ENCODE peak calls at places on chromosome 19, in seven cellular contexts. I, S, Z, M, R, A and G are unnamed samples. For H3K4me1, the result is how much of the 10 kb centered on the place peaks cover.

GRCh38 chr19:55165952-55166529 is 372 bp downstream of the DNAAF3 start:
- DNase-seq in S (peak), Z (peak), R (peak), I (peak), A (peak), M (no peak), G (peak)

GRCh38 chr19:19602136-19602712 is 16.3 kb downstream of the PBX4 start:
- DNase-seq in Z (no peak), M (no peak), A (no peak), I (no peak), R (no peak), S (no peak), G (no peak)

GRCh38 chr19:17292301-17293074 is 10.7 kb downstream of the ABHD8 start:
- DNase-seq in M (peak), R (peak), I (peak), A (peak), S (peak), Z (peak), G (peak)

GRCh38 chr19:50568321-50569022 is at the start of gene LRRC4B:
- DNase-seq in S (no peak), R (no peak), A (peak), I (no peak), M (no peak), Z (no peak), G (no peak)

GRCh38 chr19:9991425-9992191 is 18.7 kb downstream of the COL5A3 start:
- DNase-seq in A (no peak), M (no peak), S (no peak), I (no peak), Z (no peak), R (no peak), G (no peak)

GRCh38 chr19:48913114-48913513 is 13.0 kb downstream of the NUCB1 start:
- DNase-seq in Z (no peak), R (no peak), S (no peak), A (peak), M (no peak), I (no peak), G (no peak)

GRCh38 chr19:2428027-2428690 is 773 bp upstream of the TIMM13 start:
- DNase-seq in S (no peak), I (peak), M (peak), Z (no peak), A (peak), R (peak), G (peak)

GRCh38 chr19:49149652-49150105 is 5.5 kb downstream of the HRC start:
- DNase-seq in Z (peak), R (no peak), S (peak), A (peak), M (no peak), I (no peak), G (peak)

GRCh38 chr19:51020988-51021651 is 1.6 kb upstream of the KLK10 start:
- DNase-seq in A (peak), Z (no peak), I (no peak), S (no peak), M (no peak), R (peak), G (peak)

GRCh38 chr19:18160792-18161690 is 8.1 kb downstream of the PIK3R2 start:
- DNase-seq in M (peak), I (peak), R (peak), A (peak), Z (peak), S (peak), G (peak)

GRCh38 chr19:46202872-46203860 is 26.4 kb upstream of the IGFL1 start:
- DNase-seq in M (no peak), I (no peak), Z (no peak), S (no peak), R (no peak), A (no peak), G (no peak)
- H3K27ac ChIP-seq in M (no peak), I (no peak), Z (no peak), S (no peak), R (no peak), A (no peak), G (no peak)

DNA sequence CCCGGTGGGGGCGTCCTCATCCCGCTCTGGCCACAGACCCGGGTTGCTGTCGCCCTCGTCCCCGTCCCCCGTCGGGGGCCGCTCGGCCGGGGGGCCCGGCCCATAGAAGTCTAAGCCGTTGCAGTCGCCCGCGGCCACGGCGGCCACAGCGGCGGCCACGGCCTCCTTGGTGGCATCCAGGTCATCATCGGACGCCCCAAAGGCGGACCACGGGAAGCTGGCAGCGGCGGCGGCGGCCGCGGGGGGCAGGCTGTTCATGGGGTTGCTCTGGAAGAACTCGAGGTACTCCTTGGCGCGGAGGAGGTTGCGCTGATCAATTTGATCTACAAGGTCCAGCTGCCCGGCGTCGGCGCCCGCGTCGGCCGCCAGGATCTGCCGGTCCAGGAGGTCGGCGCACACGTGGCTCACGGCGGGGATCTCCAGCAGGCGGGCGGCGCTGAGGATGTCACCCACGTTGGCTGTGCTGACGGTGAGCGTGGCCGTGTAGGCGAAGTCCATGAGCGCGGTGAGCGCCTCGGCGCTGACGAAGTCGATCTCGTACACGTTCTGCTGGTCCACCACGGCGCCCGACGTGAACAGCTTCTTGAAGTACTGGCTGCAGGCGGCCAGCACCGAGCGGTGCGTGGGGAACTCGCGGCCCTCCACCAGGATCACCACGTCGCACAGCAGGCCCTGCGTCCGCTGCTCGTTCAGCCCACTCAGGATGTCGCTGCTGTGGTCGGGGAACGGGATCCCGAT is 12.1 kb downstream of the ZBTB7A start:
- DNase-seq in M (no peak), R (no peak), I (no peak), S (no peak), Z (no peak), A (no peak), G (no peak)
- H3K4me1 ChIP-seq in M (under half), R (under half), I (half or more), S (under half), Z (under half), A (under half), G (under half)

GRCh38 chr19:8666814-8667405 is 31.7 kb downstream of the ACTL9 start:
- DNase-seq in Z (no peak), M (no peak), I (no peak), R (no peak), A (no peak), S (no peak), G (no peak)

GRCh38 chr19:8664671-8665057 is 33.9 kb downstream of the ACTL9 start:
- DNase-seq in M (no peak), R (no peak), Z (no peak), A (no peak), S (no peak), I (no peak), G (no peak)

GRCh38 chr19:8663920-8664670 is 33.7 kb downstream of the NFILZ start:
- DNase-seq in A (no peak), R (no peak), M (peak), I (no peak), Z (no peak), S (no peak), G (no peak)

GRCh38 chr19:8662263-8662662 is 31.8 kb downstream of the NFILZ start:
- DNase-seq in A (no peak), Z (no peak), R (no peak), I (no peak), S (no peak), M (no peak), G (no peak)

DNA sequence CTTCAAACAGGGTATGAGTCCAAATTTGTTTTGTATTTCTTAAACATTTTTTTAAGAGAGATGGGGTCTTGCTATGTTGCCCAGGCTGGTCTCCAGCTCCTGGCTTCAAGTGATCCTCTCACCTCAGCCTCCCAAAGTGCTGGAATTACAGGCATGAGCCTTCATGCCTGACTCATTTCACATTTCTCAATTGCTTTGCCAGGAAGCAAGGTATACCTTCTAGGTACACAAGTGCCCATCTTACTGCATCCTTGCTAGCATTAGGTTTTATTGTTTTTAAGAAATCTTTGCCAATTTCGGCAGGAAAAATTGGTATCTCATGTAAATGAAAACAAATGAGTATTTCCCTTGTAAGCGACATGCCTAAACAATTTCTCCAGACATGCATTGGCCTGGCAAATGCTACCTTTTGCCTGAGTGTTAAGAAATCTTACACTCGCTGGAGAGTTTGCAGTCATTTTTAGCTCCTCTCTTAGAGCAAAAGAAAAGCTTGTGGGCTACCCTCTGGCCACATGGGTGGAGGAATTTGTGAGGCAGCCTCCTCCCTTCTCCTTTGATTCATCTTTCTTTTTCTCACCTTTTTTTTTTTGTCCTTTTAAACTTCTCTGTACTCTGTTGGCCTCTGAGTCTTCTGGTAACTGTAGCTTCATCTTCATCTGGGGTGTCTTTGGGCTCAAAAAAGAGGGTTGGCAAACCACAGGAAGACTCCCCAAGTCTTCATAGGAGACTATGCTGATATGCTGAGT is 33.0 kb downstream of the ACTL9 start:
- DNase-seq in M (no peak), I (no peak), S (no peak), R (no peak), A (no peak), Z (no peak), G (no peak)
- H3K27ac ChIP-seq in M (no peak), I (no peak), S (no peak), R (no peak), A (no peak), Z (no peak), G (no peak)

GRCh38 chr19:30390356-30390988 is 18.3 kb downstream of the ZNF536 start:
- DNase-seq in Z (no peak), I (no peak), A (no peak), R (no peak), S (no peak), M (no peak), G (no peak)

GRCh38 chr19:30391554-30392551 is 19.7 kb downstream of the ZNF536 start:
- DNase-seq in R (no peak), M (no peak), I (no peak), Z (no peak), S (no peak), A (peak), G (no peak)

GRCh38 chr19:30388819-30389218 is 16.6 kb downstream of the ZNF536 start:
- DNase-seq in I (no peak), M (no peak), Z (peak), A (no peak), S (no peak), R (no peak), G (no peak)

GRCh38 chr19:30393046-30393445 is 20.9 kb downstream of the ZNF536 start:
- DNase-seq in M (no peak), R (no peak), S (no peak), Z (no peak), I (no peak), A (no peak), G (no peak)

DNA sequence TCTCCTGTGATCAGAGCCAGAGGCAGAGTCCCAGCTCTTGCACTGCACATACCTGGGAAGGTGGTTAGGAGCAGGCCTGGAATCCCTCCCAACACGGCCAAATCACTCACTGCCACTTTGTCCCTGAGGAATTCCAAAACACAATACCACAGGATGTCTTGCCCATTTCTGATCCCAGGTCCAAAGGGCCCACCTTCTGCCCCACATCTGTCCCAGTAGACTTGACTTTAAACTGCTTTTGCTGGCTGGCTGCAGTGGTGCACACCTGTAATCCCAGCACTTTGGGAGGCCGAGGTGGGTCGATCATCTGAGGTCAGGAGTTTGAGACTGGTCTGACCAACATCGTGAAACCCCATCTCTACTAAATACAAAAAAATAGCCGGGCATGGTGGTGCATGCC is 18.9 kb downstream of the ZNF536 start:
- DNase-seq in Z (no peak), S (no peak), M (no peak), A (no peak), I (no peak), R (no peak), G (no peak)
- H3K4me1 ChIP-seq in Z (under half), S (under half), M (under half), A (under half), I (under half), R (under half), G (under half)

GRCh38 chr19:3697671-3698385 is 2.4 kb downstream of the PIP5K1C start:
- DNase-seq in I (no peak), Z (no peak), A (no peak), R (peak), S (no peak), M (no peak), G (no peak)

GRCh38 chr19:3695986-3696659 is 4.1 kb downstream of the PIP5K1C start:
- DNase-seq in R (no peak), Z (no peak), S (no peak), A (no peak), M (no peak), I (no peak), G (no peak)

GRCh38 chr19:3698386-3698950 is 1.8 kb downstream of the PIP5K1C start:
- DNase-seq in M (no peak), A (no peak), S (no peak), I (no peak), Z (no peak), R (no peak), G (no peak)

GRCh38 chr19:3696660-3696995 is 3.6 kb downstream of the PIP5K1C start:
- DNase-seq in M (no peak), I (no peak), S (no peak), R (no peak), A (no peak), Z (no peak), G (no peak)

DNA sequence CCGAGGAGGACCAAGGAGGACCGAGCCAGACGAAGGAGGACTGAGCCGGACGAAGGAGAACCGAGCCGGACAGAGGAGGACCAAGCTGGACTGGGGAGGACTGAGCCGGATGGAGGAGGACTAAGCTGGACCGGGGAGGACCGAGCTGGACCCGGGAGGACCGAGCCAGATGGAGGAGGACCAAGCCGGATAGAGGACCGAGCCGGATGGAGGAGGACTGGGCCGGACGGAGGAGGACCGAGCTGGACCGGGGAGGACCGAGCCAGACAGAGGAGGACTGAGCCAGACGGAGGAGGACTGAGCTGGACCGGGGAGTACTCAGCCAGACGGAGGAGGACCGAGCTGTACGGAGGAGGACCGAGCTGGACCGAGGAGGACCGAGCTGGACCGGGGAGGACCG is 3.2 kb downstream of the PIP5K1C start:
- DNase-seq in I (no peak), A (no peak), Z (no peak), R (peak), M (no peak), S (no peak), G (no peak)
- H3K27ac ChIP-seq in I (no peak), A (no peak), Z (no peak), R (no peak), M (no peak), S (no peak), G (no peak)

GRCh38 chr19:39160889-39161672 is 35.5 kb downstream of the PAK4 start:
- DNase-seq in R (peak), Z (no peak), M (no peak), S (no peak), A (no peak), I (peak), G (no peak)
- H3K4me1 ChIP-seq in R (under half), Z (under half), M (under half), S (under half), A (under half), I (half or more), G (under half)